ENCODE peak calls at places on chromosomes 13 and 19, in six cellular contexts. V, B, T, E, G and K are unnamed samples.

GRCh38 chr19:44303976-44304568 is 753 bp downstream of the ZNF235 start:
- DNase-seq in T (peak), V (no peak), E (peak), G (no peak), B (no peak), K (peak)

GRCh38 chr19:15177269-15178116 is 23.3 kb downstream of the NOTCH3 start:
- DNase-seq in B (peak), G (peak), T (peak), E (peak), V (peak), K (peak)

GRCh38 chr13:111665691-111666095 is 345.3 kb downstream of the TEX29 start:
- DNase-seq in G (no peak), E (no peak), T (no peak), B (no peak), V (no peak), K (no peak)

GRCh38 chr19:40771101-40771539 is 4.2 kb upstream of the MIA start:
- DNase-seq in G (no peak), E (no peak), B (no peak), V (no peak), T (peak), K (peak)

GRCh38 chr13:70893832-70894231 is 785.6 kb upstream of the KLHL1 start:
- DNase-seq in G (no peak), T (no peak), B (no peak), V (no peak), E (peak), K (no peak)

GRCh38 chr19:41821003-41821735 is 23.3 kb downstream of the LYPD4 start:
- DNase-seq in V (peak), B (peak), T (peak), G (no peak), E (peak), K (peak)

GRCh38 chr13:109725297-109725696 is 61.1 kb downstream of the IRS2 start:
- DNase-seq in V (no peak), E (no peak), G (no peak), B (no peak), T (no peak), K (no peak)

GRCh38 chr13:62747629-62748028 is 1332.0 kb upstream of the PCDH20 start:
- DNase-seq in G (no peak), T (peak), V (no peak), B (no peak), E (peak), K (no peak)

GRCh38 chr13:52345048-52345447 is 60.9 kb downstream of the THSD1 start:
- DNase-seq in G (no peak), B (no peak), E (peak), V (no peak), T (peak), K (no peak)

GRCh38 chr19:35843676-35844481 is 8.4 kb downstream of the NPHS1 start:
- DNase-seq in G (no peak), B (no peak), E (no peak), T (peak), V (peak), K (no peak)

GRCh38 chr19:35669566-35669965 is 3.2 kb downstream of the UPK1A start:
- DNase-seq in E (no peak), B (no peak), V (no peak), G (no peak), T (no peak), K (no peak)

GRCh38 chr13:94454906-94455305 is 24.6 kb downstream of the DCT start:
- DNase-seq in V (no peak), T (peak), B (no peak), G (no peak), E (peak), K (no peak)

GRCh38 chr19:46537136-46538097 is 41.8 kb upstream of the PNMA8B start:
- DNase-seq in V (peak), E (peak), T (peak), G (peak), B (peak), K (no peak)

GRCh38 chr19:46111376-46111775 is 13.1 kb downstream of the IGFL3 start:
- DNase-seq in V (no peak), E (no peak), B (no peak), T (no peak), G (no peak), K (no peak)

GRCh38 chr13:37656247-37656940 is 57.8 kb upstream of the POSTN start:
- DNase-seq in G (no peak), B (no peak), T (peak), E (peak), V (no peak), K (no peak)

GRCh38 chr13:109211616-109212015 is 574.8 kb downstream of the IRS2 start:
- DNase-seq in E (peak), B (no peak), T (no peak), G (no peak), V (no peak), K (no peak)

GRCh38 chr19:40467007-40467565 is 285 bp downstream of the SPTBN4 start:
- DNase-seq in B (no peak), G (no peak), V (no peak), E (no peak), T (no peak), K (no peak)

GRCh38 chr19:57374179-57374578 is 10.8 kb downstream of the TRAPPC2B start:
- DNase-seq in V (no peak), G (peak), E (no peak), B (no peak), T (no peak), K (no peak)

GRCh38 chr19:4083677-4084546 is 17.2 kb upstream of the ZBTB7A start:
- DNase-seq in T (no peak), B (no peak), E (no peak), V (peak), G (no peak), K (no peak)

GRCh38 chr13:48094404-48094780 is 512 bp downstream of the MED4 start:
- DNase-seq in B (peak), G (no peak), E (peak), V (no peak), T (no peak), K (no peak)

GRCh38 chr13:99984463-99985242 is 3.1 kb downstream of the ZIC2 start:
- DNase-seq in T (no peak), G (no peak), B (no peak), V (no peak), E (no peak), K (no peak)

GRCh38 chr19:41530761-41531301 is 45.1 kb upstream of the CEACAM21 start:
- DNase-seq in T (peak), B (no peak), G (peak), E (no peak), V (peak), K (no peak)

GRCh38 chr19:5956728-5957127 is 21.2 kb downstream of the RANBP3 start:
- DNase-seq in T (no peak), B (no peak), V (no peak), E (no peak), G (no peak), K (no peak)

GRCh38 chr13:114164681-114165429 is 14.2 kb upstream of the CFAP97D2 start:
- DNase-seq in V (no peak), G (no peak), T (no peak), E (no peak), B (no peak), K (no peak)

GRCh38 chr13:26050568-26051230 is 1.1 kb downstream of the SHISA2 start:
- DNase-seq in B (no peak), T (no peak), G (no peak), V (no peak), E (peak), K (no peak)

GRCh38 chr19:39515551-39516191 is 732 bp downstream of the SELENOV start:
- DNase-seq in T (no peak), V (no peak), B (no peak), E (no peak), G (no peak), K (no peak)

GRCh38 chr13:41694902-41695301 is 237.6 kb downstream of the RGCC start:
- DNase-seq in E (peak), B (no peak), G (no peak), V (peak), T (peak), K (no peak)

GRCh38 chr13:40170091-40170490 is 496.4 kb downstream of the FOXO1 start:
- DNase-seq in G (no peak), V (no peak), T (peak), B (no peak), E (no peak), K (no peak)

GRCh38 chr13:28031220-28031903 is 42.9 kb upstream of the URAD start:
- DNase-seq in T (no peak), G (peak), B (no peak), V (peak), E (no peak), K (no peak)

GRCh38 chr13:43797869-43798268 is 11.1 kb upstream of the ENOX1 start:
- DNase-seq in T (peak), E (no peak), V (no peak), G (no peak), B (no peak), K (no peak)

GRCh38 chr13:19057588-19058340 is 123.9 kb downstream of the TUBA3C start:
- DNase-seq in V (no peak), G (peak), E (no peak), B (no peak), T (no peak), K (no peak)

GRCh38 chr19:48616041-48616436 is 1.2 kb upstream of the FAM83E start:
- DNase-seq in T (no peak), E (no peak), G (no peak), V (no peak), B (no peak), K (no peak)

GRCh38 chr13:66424417-66424816 is 805.7 kb downstream of the PCDH9 start:
- DNase-seq in E (peak), B (no peak), V (no peak), T (peak), G (no peak), K (no peak)

GRCh38 chr19:2546128-2547032 is 70.5 kb downstream of the GADD45B start:
- DNase-seq in G (peak), E (peak), T (peak), V (peak), B (no peak), K (no peak)

GRCh38 chr19:46704379-46705076 is 12.4 kb downstream of the PRKD2 start:
- DNase-seq in T (peak), G (peak), V (peak), B (peak), E (no peak), K (peak)

GRCh38 chr19:55254625-55254977 is 4.2 kb downstream of the PPP6R1 start:
- DNase-seq in G (no peak), T (no peak), E (no peak), B (no peak), V (no peak), K (no peak)

GRCh38 chr19:32594021-32594420 is 13.0 kb downstream of the PDCD5 start:
- DNase-seq in B (no peak), G (peak), V (no peak), T (no peak), E (no peak), K (no peak)

GRCh38 chr13:40812724-40813445 is 23.5 kb downstream of the SLC25A15 start:
- DNase-seq in V (no peak), B (no peak), T (peak), G (no peak), E (peak), K (no peak)

GRCh38 chr13:36431204-36432105 is 840 bp upstream of the CCNA1 start:
- DNase-seq in E (no peak), G (no peak), T (no peak), V (no peak), B (no peak), K (no peak)
- H3K4me3 ChIP-seq in E (peak), G (peak), T (peak), V (no peak), B (no peak), K (no peak)

DNA sequence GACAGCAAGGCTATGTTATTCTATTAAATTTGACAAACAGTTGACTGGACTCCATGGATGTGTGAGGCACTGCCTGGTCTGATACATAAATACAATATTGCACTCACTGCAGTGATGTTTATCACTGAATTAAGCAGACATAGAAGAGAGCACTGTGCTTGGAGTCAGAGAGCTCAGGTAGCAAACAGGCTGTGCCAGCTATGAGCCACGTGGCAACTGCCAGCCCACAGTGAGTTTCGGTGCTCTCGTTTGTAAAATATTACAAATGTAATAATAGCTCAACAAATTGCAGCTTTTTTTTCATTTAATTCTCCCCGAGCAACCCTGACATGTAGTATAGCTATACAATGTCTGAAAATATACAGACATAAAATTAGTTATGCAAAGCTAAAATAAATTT is 237.3 kb downstream of the NALCN start:
- DNase-seq in V (no peak), E (no peak), B (no peak), G (no peak), T (no peak), K (no peak)
- H3K4me3 ChIP-seq in V (no peak), E (no peak), B (no peak), G (no peak), T (no peak), K (no peak)

GRCh38 chr13:46386996-46387851 is at the start of gene RUBCNL:
- DNase-seq in T (peak), B (no peak), G (peak), V (peak), E (peak), K (no peak)

GRCh38 chr13:46385946-46386345 is 1.1 kb downstream of the RUBCNL start:
- DNase-seq in G (no peak), B (no peak), T (no peak), E (no peak), V (no peak), K (no peak)

GRCh38 chr13:46388846-46389245 is 1.8 kb upstream of the RUBCNL start:
- DNase-seq in V (no peak), E (no peak), G (no peak), T (no peak), B (no peak), K (no peak)

GRCh38 chr13:46388308-46388707 is 1.3 kb upstream of the RUBCNL start:
- DNase-seq in B (no peak), T (no peak), G (no peak), V (no peak), E (no peak), K (no peak)

GRCh38 chr13:46386426-46386995 is 541 bp downstream of the RUBCNL start:
- DNase-seq in T (peak), G (no peak), B (no peak), E (no peak), V (no peak), K (no peak)
- H3K4me3 ChIP-seq in T (peak), G (peak), B (no peak), E (peak), V (no peak), K (peak)

GRCh38 chr19:34228347-34228746 is 26.0 kb upstream of the GARRE1 start:
- DNase-seq in E (peak), B (no peak), V (no peak), T (peak), G (no peak), K (no peak)

GRCh38 chr19:34229721-34230120 is 24.6 kb upstream of the GARRE1 start:
- DNase-seq in T (no peak), G (no peak), B (no peak), E (no peak), V (no peak), K (no peak)

GRCh38 chr19:34231439-34231838 is 22.9 kb upstream of the GARRE1 start:
- DNase-seq in E (no peak), T (no peak), G (no peak), V (no peak), B (no peak), K (no peak)

GRCh38 chr19:34230833-34231232 is 23.5 kb upstream of the GARRE1 start:
- DNase-seq in E (no peak), B (no peak), G (no peak), T (no peak), V (no peak), K (no peak)

DNA sequence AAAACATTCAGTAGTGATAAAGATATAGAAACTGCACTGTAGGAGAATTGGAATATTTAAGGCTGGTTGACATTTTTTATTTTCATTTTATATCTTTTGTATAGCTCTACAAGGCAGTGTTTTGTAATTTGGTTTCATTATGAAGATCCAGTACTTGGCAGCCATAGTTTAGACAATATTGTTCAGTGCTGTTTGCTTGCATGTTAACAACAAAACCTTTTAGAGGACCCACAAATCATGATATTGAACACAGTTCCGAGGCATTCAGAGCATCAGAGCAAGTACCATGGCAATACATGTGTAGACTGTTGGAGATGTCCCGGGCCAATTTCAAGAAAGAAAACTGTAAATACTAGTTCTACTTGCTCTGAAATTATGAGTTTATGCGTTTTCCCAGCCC is 25.6 kb upstream of the GARRE1 start:
- DNase-seq in E (no peak), V (no peak), T (no peak), B (no peak), G (no peak), K (no peak)
- H3K4me3 ChIP-seq in E (no peak), V (no peak), T (no peak), B (no peak), G (no peak), K (no peak)

DNA sequence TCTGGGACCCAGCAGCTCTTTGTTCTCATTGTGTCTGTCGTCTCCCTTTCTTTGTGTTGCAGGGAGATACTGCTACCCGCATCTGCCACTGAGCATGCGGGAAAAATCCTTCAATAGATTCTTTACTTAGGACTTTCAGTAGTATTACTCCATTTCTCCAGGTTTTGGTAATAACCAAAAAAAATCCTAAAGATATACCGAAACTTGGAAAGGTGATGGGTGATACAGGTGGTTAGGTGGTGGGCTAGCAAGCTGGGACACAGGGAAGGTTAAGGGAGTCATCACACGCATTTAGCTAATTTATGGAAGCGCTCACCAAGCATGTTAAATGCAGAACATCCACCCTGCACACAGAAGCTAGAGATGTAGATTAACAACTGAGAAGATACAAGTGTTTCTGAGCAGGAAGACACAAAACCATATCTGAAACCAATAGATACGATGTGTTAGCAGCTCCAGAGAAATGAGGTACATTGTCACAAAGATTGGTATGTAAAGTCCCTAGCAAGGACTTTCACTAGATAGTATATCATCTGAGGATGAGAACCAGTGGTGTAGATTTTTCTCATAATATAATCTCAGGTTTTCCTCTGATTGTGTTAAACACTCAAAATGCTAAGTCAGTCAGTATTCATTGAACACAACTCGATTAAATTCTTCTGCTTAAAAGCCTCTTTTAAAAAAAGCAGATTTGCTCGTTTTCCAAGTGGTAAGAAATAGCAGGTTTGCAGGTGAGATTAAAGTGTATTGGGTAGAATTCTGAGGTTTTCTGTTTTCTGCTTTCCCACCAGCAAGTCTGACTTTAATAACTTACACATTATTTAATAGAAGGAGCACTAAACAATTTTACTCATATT is 1.3 kb upstream of the SLAIN1 start:
- DNase-seq in G (no peak), B (no peak), V (no peak), T (no peak), E (peak), K (peak)
- H3K4me3 ChIP-seq in G (no peak), B (peak), V (no peak), T (no peak), E (no peak), K (peak)

GRCh38 chr19:49655570-49656455 is 9.8 kb downstream of the IRF3 start:
- DNase-seq in B (no peak), G (no peak), E (no peak), V (no peak), T (no peak), K (no peak)
- H3K4me3 ChIP-seq in B (no peak), G (no peak), E (no peak), V (no peak), T (no peak), K (no peak)

DNA sequence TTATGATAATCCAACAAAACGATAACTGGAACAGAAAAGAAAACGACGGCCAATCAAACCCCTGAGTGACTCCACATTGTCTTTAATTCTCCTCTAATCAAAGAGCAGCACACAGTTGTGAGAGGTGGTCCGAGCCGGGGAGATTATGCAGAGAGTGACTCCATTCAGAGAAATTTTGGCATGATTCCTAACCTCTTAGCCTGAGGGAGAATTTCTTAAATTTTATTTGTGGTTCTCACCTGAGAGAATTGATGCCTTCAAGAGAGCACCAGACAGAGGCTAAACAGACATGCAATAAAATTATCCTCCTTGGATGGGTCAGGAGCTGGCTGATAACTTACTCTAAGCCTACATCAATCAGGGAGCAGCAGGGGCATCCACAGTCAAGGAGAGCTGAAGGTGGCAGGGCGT is 310.0 kb upstream of the KLF12 start:
- DNase-seq in E (peak), T (no peak), G (no peak), B (no peak), V (no peak), K (no peak)
- H3K4me3 ChIP-seq in E (no peak), T (no peak), G (no peak), B (no peak), V (no peak), K (no peak)

GRCh38 chr19:58513213-58513693 is 1.5 kb upstream of the SLC27A5 start:
- DNase-seq in V (no peak), B (no peak), T (no peak), E (no peak), G (no peak), K (no peak)

GRCh38 chr19:58515259-58515658 is 3.5 kb upstream of the SLC27A5 start:
- DNase-seq in G (no peak), V (no peak), B (no peak), T (no peak), E (no peak), K (no peak)

GRCh38 chr19:58516246-58516836 is 3.3 kb downstream of the ZBTB45 start:
- DNase-seq in G (no peak), T (no peak), E (no peak), B (no peak), V (no peak), K (no peak)

GRCh38 chr19:58513694-58514563 is 2.1 kb upstream of the SLC27A5 start:
- DNase-seq in B (peak), G (peak), E (peak), V (peak), T (peak), K (peak)

GRCh38 chr19:58514564-58515020 is 2.8 kb upstream of the SLC27A5 start:
- DNase-seq in T (no peak), B (no peak), G (no peak), V (no peak), E (no peak), K (no peak)
- H3K4me3 ChIP-seq in T (peak), B (peak), G (no peak), V (peak), E (peak), K (peak)

GRCh38 chr13:31909889-31910551 is 121.6 kb upstream of the FRY start:
- DNase-seq in V (peak), B (peak), G (no peak), T (peak), E (peak), K (peak)
- H3K4me3 ChIP-seq in V (no peak), B (no peak), G (no peak), T (no peak), E (no peak), K (no peak)